ENCODE peak calls at places on chromosomes 2 and 18, in nine cellular contexts. C is stimulated activated CD8-positive, alpha-beta memory T cell treated with anti-CD3 and anti-CD28 coated beads, Interleukin-15, amount 100 ng/mL, for 1 hour; F is endothelial cell; U is sciatic nerve; Y is kidney; S is NCI-H1105 treated with DMSO at 0.1 percent for 48 hours; A is bronchial epithelial cell; D is ovary; V is erythroblast. M is an unnamed sample.

GRCh38 chr2:39390126-39390692 is 46.9 kb downstream of the MAP4K3 start:
- DNase-seq in C (no peak), F (no peak), U (no peak), Y (no peak), S (no peak), A (no peak), D (no peak), V (no peak), M (no peak)

GRCh38 chr18:7728297-7728696 is 161.2 kb downstream of the PTPRM start:
- DNase-seq in C (no peak), F (no peak), U (no peak), Y (no peak), S (no peak), A (peak), D (no peak), V (no peak), M (no peak)

GRCh38 chr2:167761465-167762136 is 485.8 kb downstream of the STK39 start:
- DNase-seq in C (no peak), F (no peak), U (no peak), Y (no peak), S (no peak), A (no peak), D (no peak), V (no peak), M (no peak)

GRCh38 chr2:191013617-191013875 is 425 bp downstream of the STAT1 start:
- DNase-seq in C (no peak), F (no peak), U (no peak), Y (no peak), S (peak), A (no peak), D (no peak), V (no peak), M (no peak)

GRCh38 chr2:85769236-85769986 is 15.6 kb downstream of the ATOH8 start:
- DNase-seq in C (no peak), F (peak), U (no peak), Y (no peak), S (peak), A (no peak), D (no peak), V (no peak), M (peak)

GRCh38 chr2:181411105-181411849 is 45.9 kb upstream of the ITGA4 start:
- DNase-seq in C (no peak), F (no peak), U (no peak), Y (peak), S (peak), A (no peak), D (no peak), V (peak), M (peak)

GRCh38 chr2:16209799-16210198 is 269.4 kb downstream of the MYCN start:
- DNase-seq in C (no peak), F (no peak), U (no peak), Y (no peak), S (no peak), A (no peak), D (no peak), V (no peak), M (no peak)

GRCh38 chr2:59756145-59756544 is 797.3 kb downstream of the BCL11A start:
- DNase-seq in C (no peak), F (no peak), U (no peak), Y (no peak), S (no peak), A (no peak), D (no peak), V (no peak), M (no peak)

GRCh38 chr2:65974067-65974723 is 460.7 kb upstream of the MEIS1 start:
- DNase-seq in C (no peak), F (no peak), U (no peak), Y (no peak), S (no peak), A (peak), D (no peak), V (no peak), M (no peak)

GRCh38 chr2:239593455-239593854 is 192.6 kb upstream of the HDAC4 start:
- DNase-seq in C (no peak), F (no peak), U (peak), Y (peak), S (no peak), A (no peak), D (no peak), V (no peak), M (no peak)

GRCh38 chr2:221025397-221025796 is 546.7 kb downstream of the EPHA4 start:
- DNase-seq in C (no peak), F (no peak), U (no peak), Y (no peak), S (no peak), A (peak), D (no peak), V (no peak), M (no peak)

GRCh38 chr2:121340926-121341325 is 55.9 kb upstream of the TFCP2L1 start:
- DNase-seq in C (no peak), F (no peak), U (no peak), Y (no peak), S (no peak), A (no peak), D (no peak), V (no peak), M (no peak)

GRCh38 chr2:130352229-130352628 is 3.6 kb upstream of the PTPN18 start:
- DNase-seq in C (no peak), F (no peak), U (no peak), Y (no peak), S (no peak), A (no peak), D (no peak), V (no peak), M (no peak)

GRCh38 chr2:190762569-190762968 is 113.7 kb downstream of the NAB1 start:
- DNase-seq in C (no peak), F (no peak), U (no peak), Y (no peak), S (no peak), A (no peak), D (no peak), V (peak), M (no peak)

GRCh38 chr18:54358495-54358793 is 738 bp downstream of the C18orf54 start:
- DNase-seq in C (no peak), F (no peak), U (no peak), Y (peak), S (no peak), A (peak), D (no peak), V (no peak), M (peak)

GRCh38 chr2:220076734-220077133 is 449.3 kb downstream of the SLC4A3 start:
- DNase-seq in C (no peak), F (no peak), U (no peak), Y (no peak), S (no peak), A (peak), D (peak), V (no peak), M (no peak)

GRCh38 chr2:30716117-30716900 is 90.9 kb downstream of the CAPN13 start:
- DNase-seq in C (no peak), F (no peak), U (no peak), Y (no peak), S (no peak), A (no peak), D (no peak), V (no peak), M (no peak)

GRCh38 chr2:45796500-45796899 is 145.0 kb downstream of the PRKCE start:
- DNase-seq in C (no peak), F (no peak), U (no peak), Y (no peak), S (no peak), A (peak), D (no peak), V (no peak), M (no peak)

GRCh38 chr2:66228128-66228547 is 206.8 kb upstream of the MEIS1 start:
- DNase-seq in C (no peak), F (no peak), U (no peak), Y (no peak), S (no peak), A (no peak), D (no peak), V (no peak), M (no peak)

GRCh38 chr2:168210898-168211570 is 36.4 kb downstream of the STK39 start:
- DNase-seq in C (no peak), F (no peak), U (no peak), Y (no peak), S (no peak), A (peak), D (no peak), V (no peak), M (no peak)

GRCh38 chr18:6248017-6248416 is 166.7 kb downstream of the L3MBTL4 start:
- DNase-seq in C (no peak), F (no peak), U (no peak), Y (no peak), S (no peak), A (no peak), D (no peak), V (no peak), M (no peak)

GRCh38 chr2:127599211-127599610 is 46.7 kb upstream of the GPR17 start:
- DNase-seq in C (no peak), F (no peak), U (no peak), Y (no peak), S (no peak), A (no peak), D (no peak), V (no peak), M (no peak)

GRCh38 chr2:223779877-223780276 is 57.5 kb downstream of the AP1S3 start:
- DNase-seq in C (no peak), F (peak), U (no peak), Y (no peak), S (no peak), A (peak), D (no peak), V (peak), M (peak)

GRCh38 chr2:60515751-60516226 is 37.7 kb downstream of the BCL11A start:
- DNase-seq in C (no peak), F (no peak), U (no peak), Y (no peak), S (no peak), A (peak), D (no peak), V (no peak), M (no peak)

GRCh38 chr18:48629730-48630324 is 91.0 kb downstream of the CTIF start:
- DNase-seq in C (no peak), F (no peak), U (no peak), Y (no peak), S (no peak), A (peak), D (no peak), V (no peak), M (no peak)